ENCODE peak calls at places on chromosome X, in ten cellular contexts. N, O, U, E, G, H, C, J, Q and W are unnamed samples.

GRCh38 chrX:134931550-134931949 is 59.2 kb upstream of the SMIM10 start:
- DNase-seq in N (no peak), J (no peak), E (no peak), O (no peak), U (peak), G (no peak), Q (no peak), H (no peak), C (no peak), W (no peak)

GRCh38 chrX:18761750-18762149 is 54.3 kb downstream of the PPEF1 start:
- DNase-seq in E (no peak), Q (no peak), O (no peak), H (no peak), N (no peak), U (no peak), G (no peak), J (no peak), C (no peak), W (no peak)

GRCh38 chrX:135421537-135421931 is 210 bp upstream of the SMIM10L2A start:
- DNase-seq in J (peak), C (peak), N (peak), Q (peak), O (peak), U (no peak), E (peak), G (peak), H (peak), W (peak)

GRCh38 chrX:10579018-10579752 is 41.2 kb downstream of the MID1 start:
- DNase-seq in E (no peak), Q (no peak), G (no peak), N (peak), H (peak), J (no peak), O (no peak), C (no peak), U (peak), W (peak)

GRCh38 chrX:150936556-150936955 is 38.1 kb upstream of the CD99L2 start:
- DNase-seq in U (no peak), C (no peak), G (no peak), H (no peak), N (no peak), O (no peak), J (no peak), E (no peak), Q (no peak), W (no peak)

GRCh38 chrX:80812176-80812575 is 2.5 kb upstream of the BRWD3 start:
- DNase-seq in O (no peak), H (peak), Q (no peak), C (no peak), J (no peak), G (no peak), E (no peak), N (no peak), U (peak), W (peak)

GRCh38 chrX:153708415-153708814 is 15.8 kb downstream of the BCAP31 start:
- DNase-seq in E (peak), N (peak), Q (no peak), C (no peak), O (peak), U (peak), J (peak), H (peak), G (peak), W (peak)

GRCh38 chrX:45309096-45309495 is 108.4 kb upstream of the DIPK2B start:
- DNase-seq in N (no peak), E (no peak), O (no peak), G (no peak), U (no peak), Q (no peak), C (no peak), H (peak), J (no peak), W (no peak)

GRCh38 chrX:96579252-96579651 is 105.4 kb upstream of the DIAPH2 start:
- DNase-seq in Q (no peak), O (no peak), G (no peak), C (no peak), N (no peak), H (no peak), U (no peak), J (no peak), E (no peak), W (no peak)

GRCh38 chrX:75067931-75068330 is 88.2 kb downstream of the ABCB7 start:
- DNase-seq in N (no peak), C (no peak), G (no peak), H (no peak), J (no peak), U (no peak), Q (no peak), O (no peak), E (no peak), W (no peak)

GRCh38 chrX:66064261-66064660 is 24.4 kb upstream of the VSIG4 start:
- DNase-seq in N (no peak), C (no peak), J (no peak), E (no peak), H (no peak), U (no peak), Q (no peak), O (no peak), G (no peak), W (no peak)

GRCh38 chrX:29913647-29914046 is 301.7 kb upstream of the MAGEB2 start:
- DNase-seq in J (no peak), Q (no peak), O (no peak), G (no peak), U (no peak), C (no peak), E (no peak), N (no peak), H (no peak), W (no peak)

GRCh38 chrX:13983734-13984133 is 46.0 kb downstream of the GEMIN8 start:
- DNase-seq in J (no peak), O (no peak), C (no peak), H (no peak), Q (no peak), G (no peak), E (no peak), N (no peak), U (no peak), W (no peak)

GRCh38 chrX:64792598-64793337 is 183.5 kb downstream of the ZC4H2 start:
- DNase-seq in G (no peak), O (no peak), C (no peak), U (no peak), E (no peak), N (no peak), J (no peak), Q (no peak), H (no peak), W (no peak)

GRCh38 chrX:8319359-8319758 is 145.3 kb upstream of the VCX3B start:
- DNase-seq in C (no peak), G (no peak), E (no peak), U (no peak), O (no peak), Q (no peak), J (no peak), H (no peak), N (no peak), W (no peak)

GRCh38 chrX:154469114-154469513 is 10.0 kb downstream of the LAGE3 start:
- DNase-seq in O (no peak), U (no peak), N (no peak), H (no peak), G (no peak), E (no peak), J (no peak), Q (no peak), C (no peak), W (no peak)

GRCh38 chrX:13288671-13289070 is 31.2 kb downstream of the ATXN3L start:
- DNase-seq in H (no peak), Q (no peak), E (no peak), N (no peak), C (no peak), G (no peak), U (no peak), J (no peak), O (no peak), W (no peak)

GRCh38 chrX:56233682-56234081 is 1.5 kb downstream of the KLF8 start:
- DNase-seq in J (peak), U (no peak), G (peak), E (no peak), N (no peak), O (no peak), H (peak), C (peak), Q (peak), W (no peak)

GRCh38 chrX:16476692-16477091 is 173.3 kb upstream of the S100G start:
- DNase-seq in E (no peak), C (no peak), Q (no peak), H (no peak), U (peak), G (no peak), O (no peak), J (no peak), N (no peak), W (no peak)

GRCh38 chrX:68428431-68428830 is 4.9 kb downstream of the OPHN1 start:
- DNase-seq in E (no peak), Q (no peak), G (no peak), C (no peak), J (no peak), O (no peak), H (peak), U (no peak), N (no peak), W (peak)

GRCh38 chrX:23813808-23814207 is 30.8 kb downstream of the SAT1 start:
- DNase-seq in N (no peak), U (no peak), E (no peak), Q (no peak), O (no peak), J (no peak), G (no peak), C (no peak), H (no peak), W (no peak)

GRCh38 chrX:38561126-38561868 is at the start of gene TSPAN7:
- DNase-seq in O (no peak), N (peak), J (peak), U (peak), Q (peak), E (no peak), G (peak), H (peak), C (peak), W (peak)

GRCh38 chrX:130443883-130444282 is 42.1 kb downstream of the RBMX2 start:
- DNase-seq in G (no peak), N (no peak), J (no peak), H (no peak), U (no peak), C (no peak), O (no peak), Q (no peak), E (no peak), W (no peak)

GRCh38 chrX:39133971-39134370 is 332.7 kb downstream of the MID1IP1 start:
- DNase-seq in J (no peak), O (no peak), U (no peak), E (no peak), Q (no peak), G (no peak), N (no peak), C (peak), H (no peak), W (no peak)

GRCh38 chrX:66638591-66639500 is at the start of gene EDA2R:
- DNase-seq in O (peak), G (no peak), N (no peak), C (no peak), J (peak), Q (no peak), U (peak), E (peak), H (peak), W (peak)

GRCh38 chrX:129678881-129679195 is 24.1 kb upstream of the APLN start:
- DNase-seq in O (no peak), N (no peak), E (no peak), G (no peak), U (no peak), H (no peak), J (no peak), Q (no peak), C (no peak), W (no peak)

GRCh38 chrX:20263474-20263873 is 3.2 kb downstream of the RPS6KA3 start:
- DNase-seq in J (no peak), Q (no peak), O (no peak), U (no peak), H (peak), C (no peak), E (no peak), G (no peak), N (no peak), W (peak)

GRCh38 chrX:86263526-86263925 is 115.3 kb downstream of the DACH2 start:
- DNase-seq in G (no peak), J (no peak), H (no peak), N (no peak), O (no peak), C (no peak), Q (no peak), E (no peak), U (no peak), W (no peak)

GRCh38 chrX:53990201-53990600 is 54.1 kb downstream of the PHF8 start:
- DNase-seq in G (no peak), C (no peak), E (no peak), Q (no peak), J (no peak), U (no peak), O (no peak), N (peak), H (no peak), W (no peak)

GRCh38 chrX:154515803-154516654 is at the start of gene FAM3A:
- DNase-seq in J (peak), E (peak), G (peak), U (peak), Q (peak), C (peak), N (peak), O (peak), H (peak), W (peak)

GRCh38 chrX:17046478-17047097 is 100.1 kb downstream of the REPS2 start:
- DNase-seq in E (peak), O (no peak), Q (peak), H (peak), C (peak), N (peak), G (no peak), U (peak), J (peak), W (peak)

GRCh38 chrX:103791826-103792458 is 15.3 kb downstream of the PLP1 start:
- DNase-seq in J (no peak), G (no peak), C (no peak), Q (no peak), H (no peak), N (no peak), O (no peak), E (no peak), U (no peak), W (peak)

GRCh38 chrX:75115707-75116413 is 40.2 kb downstream of the ABCB7 start:
- DNase-seq in O (no peak), H (no peak), E (no peak), G (no peak), J (no peak), C (no peak), U (no peak), Q (no peak), N (no peak), W (no peak)

GRCh38 chrX:121000589-121000988 is 15.0 kb upstream of the CT47A1 start:
- DNase-seq in C (no peak), E (no peak), J (no peak), O (no peak), N (no peak), Q (no peak), U (peak), G (no peak), H (peak), W (peak)

GRCh38 chrX:119189586-119189985 is 46.5 kb upstream of the PGRMC1 start:
- DNase-seq in J (no peak), U (no peak), N (no peak), E (no peak), O (no peak), C (no peak), H (peak), Q (peak), G (peak), W (peak)

GRCh38 chrX:119187298-119187697 is 48.8 kb upstream of the PGRMC1 start:
- DNase-seq in H (no peak), G (no peak), Q (no peak), E (no peak), J (no peak), N (no peak), O (no peak), U (peak), C (no peak), W (no peak)

GRCh38 chrX:119189115-119189514 is 47.0 kb upstream of the PGRMC1 start:
- DNase-seq in G (no peak), J (no peak), H (no peak), E (no peak), O (no peak), Q (no peak), N (no peak), U (no peak), C (no peak), W (no peak)

GRCh38 chrX:119186194-119186593 is 49.9 kb upstream of the PGRMC1 start:
- DNase-seq in H (no peak), C (no peak), J (no peak), N (no peak), O (no peak), U (no peak), E (no peak), Q (no peak), G (no peak), W (no peak)

GRCh38 chrX:119186763-119187162 is 49.3 kb upstream of the PGRMC1 start:
- DNase-seq in U (no peak), H (no peak), E (no peak), J (peak), G (no peak), Q (no peak), N (no peak), O (no peak), C (no peak), W (no peak)
- TF ChIP-seq CTCF in U (no peak), H (no peak), E (no peak), J (no peak), G (no peak), Q (no peak), N (no peak), O (no peak), C (no peak), W (no peak)

DNA sequence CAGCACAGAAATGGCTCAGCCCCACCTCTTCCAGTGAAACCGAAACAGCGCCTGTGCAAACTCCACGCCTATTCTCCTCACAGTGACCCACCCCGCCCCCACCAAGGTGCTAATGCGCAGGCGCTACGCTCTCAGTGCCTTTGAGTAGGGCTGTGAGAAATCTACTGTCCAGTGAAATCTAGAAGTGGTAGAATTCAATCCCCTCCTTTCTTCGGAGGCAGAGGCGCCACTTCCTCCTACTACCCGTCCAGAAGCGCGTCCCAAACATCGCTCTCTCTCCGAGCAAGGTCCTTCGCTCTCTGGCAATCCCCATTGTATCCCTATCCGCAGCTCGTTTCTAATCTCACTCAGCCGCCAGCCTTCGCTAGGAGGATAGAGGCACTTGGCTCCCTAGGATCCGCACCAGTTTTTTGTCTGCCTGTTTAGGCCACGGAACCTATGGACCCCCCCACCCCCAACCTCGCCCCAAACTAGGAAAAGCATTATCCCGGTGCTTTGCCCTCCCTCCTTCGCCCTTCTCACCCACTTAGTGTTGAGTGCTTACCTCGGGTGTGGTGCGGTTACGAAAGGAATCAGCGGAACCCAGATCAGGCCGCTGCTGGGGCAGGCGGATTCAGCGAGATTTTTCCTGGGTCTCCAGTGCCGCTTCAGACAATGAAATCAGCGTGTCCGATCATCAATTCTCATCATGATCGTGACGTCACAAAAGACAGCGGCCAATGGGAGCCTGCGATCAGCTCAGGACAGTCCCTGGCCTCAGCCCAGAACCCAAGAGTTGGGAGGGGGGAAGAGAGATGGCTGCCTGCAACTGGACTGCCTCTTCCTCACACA is at the start of gene HDX:
- DNase-seq in J (peak), N (peak), H (peak), G (peak), E (peak), U (peak), C (peak), Q (peak), O (peak), W (peak)
- TF ChIP-seq CTCF in J (no peak), N (no peak), H (no peak), G (no peak), E (no peak), U (no peak), C (no peak), Q (no peak), O (no peak), W (no peak)

DNA sequence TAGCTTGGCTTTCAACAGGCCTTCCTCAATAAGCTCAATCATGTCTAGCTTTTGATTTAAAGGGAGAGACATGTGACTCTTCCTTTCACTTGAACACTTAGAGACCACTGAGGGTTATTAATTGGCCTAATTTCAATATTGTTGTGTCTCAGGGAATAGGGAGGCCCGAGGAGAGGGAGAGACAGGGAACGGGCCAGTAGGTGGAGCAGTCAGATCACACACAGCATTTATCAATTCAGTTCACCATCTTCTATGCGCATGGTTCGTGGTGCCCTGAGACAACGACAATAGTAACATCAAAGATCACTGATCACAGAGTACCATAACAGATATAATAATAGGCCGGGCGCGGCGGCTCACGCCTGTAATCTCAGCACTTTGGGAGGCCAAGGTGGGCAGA is 17.8 kb downstream of the ZNF81 start:
- DNase-seq in J (peak), G (no peak), H (peak), E (no peak), N (no peak), Q (no peak), C (no peak), O (no peak), U (no peak), W (peak)
- TF ChIP-seq CTCF in J (peak), G (peak), H (peak), E (peak), N (peak), Q (peak), C (no peak), O (peak), U (peak), W (peak)

GRCh38 chrX:109393859-109394258 is 88.0 kb downstream of the GUCY2F start:
- DNase-seq in C (no peak), J (peak), N (no peak), O (no peak), Q (no peak), G (no peak), U (no peak), H (no peak), E (no peak), W (no peak)
- TF ChIP-seq CTCF in C (no peak), J (peak), N (no peak), O (no peak), Q (no peak), G (no peak), U (peak), H (no peak), E (no peak), W (no peak)